ENCODE peak calls at places on chromosome 20, in nine cellular contexts. G is activated gamma-delta T cell; M is naive thymus-derived CD8-positive, alpha-beta T cell; N is dermis microvascular lymphatic vessel endothelial cell; C is SW480; Z is nephron progenitor cell; H is activated CD4-positive, alpha-beta T cell treated with anti-CD3 and anti-CD28 coated beads for 24 hours; W is neural progenitor cell; P is upper lobe of right lung. K is an unnamed sample.

GRCh38 chr20:54067606-54068174 is 2.7 kb downstream of the BCAS1 start:
- DNase-seq in M (no peak), H (no peak), Z (no peak), G (no peak), W (no peak), N (no peak), P (peak; percentile 81), C (peak; percentile 100), K (peak; percentile 99)

GRCh38 chr20:60691966-60692615 is 560.0 kb upstream of the CDH4 start:
- DNase-seq in C (no peak), P (no peak), G (no peak), M (no peak), W (no peak), H (no peak), Z (no peak), N (no peak), K (no peak)

GRCh38 chr20:58619847-58620431 is 31.1 kb upstream of the STX16 start:
- DNase-seq in C (peak; percentile 42), H (no peak), P (no peak), G (no peak), W (no peak), Z (no peak), N (no peak), M (no peak), K (no peak)

GRCh38 chr20:48945840-48946514 is 24.5 kb downstream of the ARFGEF2 start:
- DNase-seq in W (no peak), G (no peak), Z (no peak), C (peak; percentile 81), H (no peak), M (no peak), P (no peak), N (no peak), K (peak; percentile 83)

GRCh38 chr20:17210983-17211382 is 15.9 kb upstream of the PCSK2 start:
- DNase-seq in P (no peak), N (no peak), M (no peak), C (no peak), Z (no peak), H (no peak), W (no peak), G (no peak), K (peak; percentile 39)

GRCh38 chr20:35611482-35611881 is 4.1 kb upstream of the SPAG4 start:
- DNase-seq in H (no peak), Z (no peak), N (no peak), P (no peak), W (no peak), C (no peak), M (no peak), G (no peak), K (no peak)

GRCh38 chr20:29299811-29300578 is 1957.5 kb upstream of the DEFB115 start:
- DNase-seq in H (no peak), W (no peak), C (no peak), Z (no peak), N (no peak), G (no peak), M (no peak), P (no peak), K (no peak)

GRCh38 chr20:37266940-37267683 is 5.5 kb upstream of the GHRH start:
- DNase-seq in P (no peak), N (no peak), C (peak; percentile 33), H (no peak), W (no peak), M (no peak), Z (no peak), G (no peak), K (no peak)

GRCh38 chr20:11180186-11180585 is 506.4 kb upstream of the JAG1 start:
- DNase-seq in Z (no peak), H (no peak), G (no peak), W (no peak), P (no peak), N (no peak), M (no peak), C (peak; percentile 90), K (no peak)

GRCh38 chr20:50012282-50013263 is 29.8 kb downstream of the SNAI1 start:
- DNase-seq in N (no peak), P (no peak), M (no peak), H (no peak), C (no peak), W (no peak), Z (no peak), G (no peak), K (no peak)

GRCh38 chr20:11431613-11432012 is 486.1 kb upstream of the BTBD3 start:
- DNase-seq in G (no peak), N (no peak), P (no peak), M (no peak), W (no peak), H (no peak), Z (no peak), C (no peak), K (no peak)

GRCh38 chr20:38806855-38807655 is 1.6 kb downstream of the PPP1R16B start:
- DNase-seq in Z (peak; percentile 35), W (peak; percentile 50), C (no peak), N (no peak), H (no peak), M (peak; percentile 26), P (no peak), G (no peak), K (no peak)

GRCh38 chr20:5353624-5354496 is 37.1 kb upstream of the PROKR2 start:
- DNase-seq in W (no peak), G (no peak), C (peak; percentile 30), M (no peak), N (peak; percentile 41), P (no peak), H (no peak), Z (no peak), K (peak; percentile 28)

GRCh38 chr20:4300921-4301320 is 285.6 kb upstream of the RNF24 start:
- DNase-seq in Z (no peak), P (no peak), H (no peak), M (no peak), G (no peak), W (no peak), N (no peak), C (no peak), K (no peak)

GRCh38 chr20:51249781-51250180 is 226.9 kb upstream of the KCNG1 start:
- DNase-seq in N (no peak), H (no peak), M (no peak), Z (no peak), P (no peak), C (no peak), W (peak; percentile 13), G (no peak), K (no peak)

GRCh38 chr20:40612247-40612646 is 76.8 kb downstream of the MAFB start:
- DNase-seq in H (no peak), G (no peak), W (no peak), C (no peak), N (no peak), P (no peak), Z (no peak), M (no peak), K (no peak)